ENCODE peak calls at places on chromosome 3, in five cellular contexts. O is pancreas, T is psoas muscle, J is cardiac muscle cell, S is heart left ventricle. M is an unnamed sample.

GRCh38 chr3:169259134-169259533 is 404.4 kb downstream of the MECOM start:
- DNase-seq in S (no peak), T (no peak), J (no peak), O (no peak), M (no peak)

GRCh38 chr3:128231596-128231995 is 78.3 kb downstream of the EEFSEC start:
- DNase-seq in O (no peak), T (no peak), S (no peak), J (no peak), M (no peak)

GRCh38 chr3:36993326-36994283 is at the start of gene MLH1:
- DNase-seq in T (peak), O (peak), J (peak), S (peak), M (peak)

GRCh38 chr3:141414141-141414689 is 45.9 kb downstream of the ZBTB38 start:
- DNase-seq in S (peak), O (peak), J (no peak), T (peak), M (peak)

GRCh38 chr3:10758304-10759037 is 57.6 kb upstream of the SLC6A11 start:
- DNase-seq in S (peak), O (peak), J (peak), T (peak), M (peak)

GRCh38 chr3:127092776-127093175 is 100.2 kb upstream of the PRR23E start:
- DNase-seq in T (peak), S (no peak), J (no peak), O (no peak), M (no peak)

GRCh38 chr3:137771401-137772230 is 7.5 kb downstream of the SOX14 start:
- DNase-seq in S (no peak), T (no peak), O (no peak), J (no peak), M (no peak)

GRCh38 chr3:150384517-150385212 is 23.4 kb upstream of the TSC22D2 start:
- DNase-seq in S (no peak), O (no peak), T (no peak), J (peak), M (no peak)

GRCh38 chr3:37905987-37906674 is 44.5 kb downstream of the CTDSPL start:
- DNase-seq in O (no peak), T (no peak), S (peak), J (peak), M (no peak)

GRCh38 chr3:157096328-157096727 is 63.6 kb downstream of the CCNL1 start:
- DNase-seq in T (no peak), S (no peak), O (no peak), J (no peak), M (no peak)

GRCh38 chr3:150786791-150787190 is 23.8 kb upstream of the SIAH2 start:
- DNase-seq in O (no peak), T (no peak), J (no peak), S (no peak), M (no peak)

GRCh38 chr3:195558602-195559001 is 15.5 kb upstream of the PPP1R2 start:
- DNase-seq in S (no peak), O (no peak), J (peak), T (peak), M (peak)

GRCh38 chr3:41508063-41508696 is 308.9 kb downstream of the CTNNB1 start:
- DNase-seq in T (no peak), J (no peak), S (no peak), O (no peak), M (no peak)

GRCh38 chr3:45687828-45688193 is 1.4 kb upstream of the SACM1L start:
- DNase-seq in J (no peak), O (no peak), S (no peak), T (no peak), M (no peak)

GRCh38 chr3:24829011-24829581 is 334.4 kb upstream of the THRB start:
- DNase-seq in J (peak), O (peak), S (peak), T (peak), M (peak)

GRCh38 chr3:109050591-109051167 is 67.3 kb downstream of the MORC1 start:
- DNase-seq in O (peak), J (peak), S (no peak), T (no peak), M (no peak)

GRCh38 chr3:56205406-56205805 is 262.9 kb downstream of the ERC2 start:
- DNase-seq in O (no peak), T (no peak), J (no peak), S (no peak), M (no peak)

GRCh38 chr3:184298759-184299487 is at the start of gene PSMD2:
- DNase-seq in S (peak), J (peak), O (peak), T (peak), M (peak)

GRCh38 chr3:23740517-23741402 is 65.0 kb upstream of the UBE2E1 start:
- DNase-seq in S (peak), J (no peak), T (no peak), O (peak), M (no peak)

GRCh38 chr3:101996832-101997231 is 147.5 kb downstream of the NFKBIZ start:
- DNase-seq in T (no peak), S (no peak), O (no peak), J (no peak), M (no peak)
- H3K27ac ChIP-seq in T (no peak), S (no peak), O (no peak), J (no peak), M (no peak)

DNA sequence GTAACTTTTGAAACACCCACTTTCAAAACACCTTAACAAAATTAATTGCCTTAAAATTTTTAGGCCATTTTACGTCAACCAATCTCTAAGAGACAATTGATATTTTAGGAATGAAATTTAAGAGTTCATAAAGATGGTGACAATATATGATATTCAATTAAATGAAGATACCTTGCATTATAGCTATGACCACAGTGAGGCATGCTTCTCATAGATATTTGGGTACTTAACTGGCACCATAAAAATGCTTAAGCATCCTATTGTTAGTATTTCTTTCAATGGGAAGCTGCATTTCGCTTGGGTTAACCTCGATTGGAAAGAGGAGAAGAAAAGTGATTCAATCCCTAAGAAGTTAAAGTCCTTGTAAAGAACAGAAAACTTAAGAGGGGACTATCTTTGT is 209.0 kb downstream of the GAP43 start:
- DNase-seq in O (no peak), T (no peak), J (no peak), S (no peak), M (no peak)
- H3K27ac ChIP-seq in O (no peak), T (no peak), J (no peak), S (no peak), M (no peak)

GRCh38 chr3:35968223-35968622 is 328.9 kb downstream of the ARPP21 start:
- DNase-seq in S (no peak), T (no peak), J (no peak), O (no peak), M (no peak)
- H3K27ac ChIP-seq in S (no peak), T (no peak), J (no peak), O (no peak), M (no peak)

GRCh38 chr3:152251916-152252315 is 16.8 kb upstream of the MBNL1 start:
- DNase-seq in O (no peak), S (no peak), T (no peak), J (no peak), M (no peak)
- H3K27ac ChIP-seq in O (no peak), S (no peak), T (no peak), J (no peak), M (no peak)

DNA sequence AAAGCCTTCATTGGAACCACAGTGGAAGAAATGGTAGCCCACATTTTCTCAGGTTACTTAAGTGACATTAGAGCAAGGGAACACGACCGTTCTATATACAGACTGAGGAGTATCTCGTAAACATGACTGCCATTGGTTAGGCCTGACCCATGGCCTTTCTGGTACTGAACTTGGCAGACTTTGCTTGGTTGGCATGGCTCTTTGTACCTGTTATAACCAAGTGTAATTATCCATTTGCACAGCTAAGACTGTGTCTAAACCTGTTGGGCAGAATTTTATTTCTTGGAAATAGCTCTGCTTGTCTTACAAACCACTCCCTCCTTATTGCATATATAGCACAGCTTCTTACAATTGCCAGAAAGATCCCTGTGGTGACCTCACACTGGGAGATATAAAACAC is 106.9 kb downstream of the P2RY1 start:
- DNase-seq in J (no peak), O (no peak), S (no peak), T (no peak), M (no peak)
- H3K27ac ChIP-seq in J (no peak), O (no peak), S (no peak), T (no peak), M (no peak)

DNA sequence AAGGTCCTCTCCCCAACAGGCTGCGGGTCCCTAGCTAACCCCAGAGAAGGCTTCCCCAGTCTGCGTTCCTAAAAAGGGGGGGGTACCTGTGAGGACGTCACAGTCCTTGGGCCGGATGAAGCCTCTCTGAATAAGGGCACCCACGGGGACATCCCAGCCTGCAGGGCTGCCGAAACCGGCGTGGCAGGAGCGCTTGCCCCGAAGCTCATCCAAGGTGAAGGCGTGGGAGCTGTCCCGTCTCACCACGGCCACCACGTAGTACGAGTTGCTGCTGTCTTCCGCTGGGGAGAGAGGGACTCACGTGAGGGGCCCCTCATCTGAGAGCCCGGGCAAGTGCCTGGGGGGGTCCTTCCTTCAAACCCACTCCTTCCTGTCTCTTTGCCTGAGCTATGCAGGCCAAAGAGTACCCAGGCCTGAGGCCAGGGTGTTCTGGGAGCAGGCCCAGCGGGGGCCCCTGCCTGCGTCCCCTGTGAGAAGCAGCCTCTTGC is 20.0 kb downstream of the MELTF start:
- DNase-seq in J (no peak), T (no peak), O (no peak), S (no peak), M (no peak)
- H3K27ac ChIP-seq in J (no peak), T (no peak), O (no peak), S (no peak), M (no peak)

DNA sequence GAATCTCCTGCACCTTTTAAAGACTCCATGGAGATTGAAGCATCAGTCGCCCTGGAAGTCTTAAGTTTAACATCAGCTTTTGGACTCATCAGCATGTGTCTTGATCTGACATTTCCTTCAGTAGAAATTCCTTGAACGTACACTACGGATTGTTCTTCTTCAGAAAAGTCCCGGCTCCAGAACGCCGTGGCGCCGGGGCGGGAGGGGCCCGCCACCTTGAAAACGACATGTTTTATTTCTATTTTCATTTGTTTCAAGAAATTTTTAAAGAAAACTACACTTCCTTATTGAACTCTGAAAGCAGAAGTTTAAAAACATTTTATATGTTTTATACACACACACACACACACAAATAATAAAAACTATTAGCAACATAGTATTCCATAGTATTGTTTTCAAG is 32.6 kb upstream of the RAP2B start:
- DNase-seq in O (no peak), J (no peak), T (no peak), S (no peak), M (no peak)
- H3K27ac ChIP-seq in O (no peak), J (no peak), T (no peak), S (no peak), M (no peak)

GRCh38 chr3:63955036-63955650 is 43.0 kb upstream of the SCAANT1 start:
- DNase-seq in S (no peak), J (no peak), O (no peak), T (no peak), M (no peak)
- H3K27ac ChIP-seq in S (no peak), J (no peak), O (peak), T (no peak), M (no peak)

DNA sequence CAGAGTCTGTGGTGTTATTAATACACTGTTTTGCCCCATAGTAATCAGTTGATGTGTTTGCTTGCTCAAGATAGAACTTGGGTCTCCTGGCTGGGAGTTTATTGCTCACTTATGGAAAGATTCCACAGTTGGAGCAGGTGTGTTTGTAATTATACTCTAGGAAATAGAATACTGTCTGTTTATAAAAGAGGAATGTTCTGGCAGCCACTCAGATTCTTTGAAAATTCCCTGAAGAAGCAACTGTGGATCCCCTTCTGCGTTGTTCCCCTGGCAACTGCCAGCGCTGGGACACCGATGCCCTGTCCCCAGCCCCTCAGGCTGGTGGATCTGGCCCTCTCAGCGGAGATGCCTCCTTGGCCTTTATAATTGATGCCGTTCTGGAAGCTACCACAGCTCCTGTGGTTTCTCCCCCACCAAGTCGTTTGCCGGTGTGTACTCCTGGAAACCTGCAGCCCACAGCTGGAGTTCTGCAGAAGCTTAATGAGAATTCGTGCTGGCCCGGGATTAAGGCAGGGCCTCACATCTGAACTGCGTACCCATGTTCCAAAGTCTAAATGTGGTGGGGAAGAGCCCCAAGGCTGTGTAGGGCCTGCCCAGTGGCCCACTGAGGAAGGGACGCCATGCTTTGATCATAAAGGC is 226.0 kb downstream of the ITPR1 start:
- DNase-seq in O (no peak), J (no peak), T (no peak), S (no peak), M (no peak)
- H3K27ac ChIP-seq in O (peak), J (no peak), T (peak), S (peak), M (peak)

DNA sequence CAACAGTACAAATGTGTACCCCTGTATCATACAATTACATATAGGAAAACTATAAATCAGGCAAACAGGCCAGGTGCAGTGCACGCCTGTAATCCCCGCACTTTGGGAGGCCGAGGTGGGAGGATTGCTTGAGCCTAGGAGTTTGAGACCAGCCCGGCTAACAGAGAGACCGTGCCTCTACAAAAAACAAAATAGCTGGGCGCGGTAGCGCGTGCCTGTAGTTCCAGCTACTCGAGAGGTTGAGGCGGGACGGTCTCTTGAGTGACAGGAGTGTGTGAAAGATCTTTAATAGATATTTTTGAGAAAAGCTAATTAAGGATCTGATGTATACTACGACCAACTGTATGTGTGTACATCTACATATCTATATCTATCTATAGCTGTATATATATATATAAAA is 33.8 kb upstream of the BDH1 start:
- DNase-seq in T (no peak), O (no peak), S (no peak), J (no peak), M (no peak)
- H3K27ac ChIP-seq in T (no peak), O (no peak), S (no peak), J (no peak), M (no peak)